ENCODE peak calls at places on chromosomes 12 and 14, in five cellular contexts. One of them, this sample, is unnamed.

GRCh38 chr12:29241821-29242591 is 92.9 kb downstream of the FAR2 start:
- DNase-seq in CD4-positive, alpha-beta T cell: no peak
- DNase-seq in cardiac muscle cell: peak; percentile 87
- DNase-seq in mesendoderm: peak; percentile 64
- DNase-seq in lower lobe of right lung: no peak
- DNase-seq in this sample: peak; percentile 75

GRCh38 chr12:124365726-124366430 is 71.0 kb downstream of the RFLNA start:
- DNase-seq in CD4-positive, alpha-beta T cell: no peak
- DNase-seq in cardiac muscle cell: no peak
- DNase-seq in mesendoderm: no peak
- DNase-seq in lower lobe of right lung: no peak
- DNase-seq in this sample: no peak

GRCh38 chr14:104355101-104355691 is 216.8 kb downstream of the KIF26A start:
- DNase-seq in CD4-positive, alpha-beta T cell: no peak
- DNase-seq in cardiac muscle cell: no peak
- DNase-seq in mesendoderm: no peak
- DNase-seq in lower lobe of right lung: no peak
- DNase-seq in this sample: no peak

GRCh38 chr14:53807580-53807979 is 149.0 kb downstream of the BMP4 start:
- DNase-seq in CD4-positive, alpha-beta T cell: no peak
- DNase-seq in cardiac muscle cell: peak; percentile 6
- DNase-seq in mesendoderm: no peak
- DNase-seq in lower lobe of right lung: no peak
- DNase-seq in this sample: no peak

GRCh38 chr12:61251076-61251475 is 1009.1 kb upstream of the USP15 start:
- DNase-seq in CD4-positive, alpha-beta T cell: no peak
- DNase-seq in cardiac muscle cell: no peak
- DNase-seq in mesendoderm: no peak
- DNase-seq in lower lobe of right lung: no peak
- DNase-seq in this sample: no peak

GRCh38 chr14:24238123-24238522 is 4.3 kb downstream of the TINF2 start:
- DNase-seq in CD4-positive, alpha-beta T cell: no peak
- DNase-seq in cardiac muscle cell: no peak
- DNase-seq in mesendoderm: peak; percentile 7
- DNase-seq in lower lobe of right lung: no peak
- DNase-seq in this sample: no peak

GRCh38 chr14:60653388-60653690 is 4.1 kb upstream of the SIX1 start:
- DNase-seq in CD4-positive, alpha-beta T cell: no peak
- DNase-seq in cardiac muscle cell: no peak
- DNase-seq in mesendoderm: peak; percentile 31
- DNase-seq in lower lobe of right lung: no peak
- DNase-seq in this sample: no peak

GRCh38 chr14:73491256-73491976 is 683 bp downstream of the RIOX1 start:
- DNase-seq in CD4-positive, alpha-beta T cell: peak; percentile 73
- DNase-seq in cardiac muscle cell: peak; percentile 72
- DNase-seq in mesendoderm: peak; percentile 61
- DNase-seq in lower lobe of right lung: peak; percentile 78
- DNase-seq in this sample: peak; percentile 76

GRCh38 chr12:119274636-119275065 is 59.9 kb upstream of the CCDC60 start:
- DNase-seq in CD4-positive, alpha-beta T cell: no peak
- DNase-seq in cardiac muscle cell: no peak
- DNase-seq in mesendoderm: peak; percentile 65
- DNase-seq in lower lobe of right lung: no peak
- DNase-seq in this sample: no peak

GRCh38 chr14:81982056-81982455 is 448.4 kb upstream of the SEL1L start:
- DNase-seq in CD4-positive, alpha-beta T cell: no peak
- DNase-seq in cardiac muscle cell: no peak
- DNase-seq in mesendoderm: no peak
- DNase-seq in lower lobe of right lung: no peak
- DNase-seq in this sample: no peak

GRCh38 chr12:57694459-57695019 is 607 bp downstream of the OS9 start:
- DNase-seq in CD4-positive, alpha-beta T cell: no peak
- DNase-seq in cardiac muscle cell: peak; percentile 4
- DNase-seq in mesendoderm: no peak
- DNase-seq in lower lobe of right lung: no peak
- DNase-seq in this sample: peak; percentile 44

GRCh38 chr12:123150273-123150803 is 552 bp downstream of the PITPNM2 start:
- DNase-seq in CD4-positive, alpha-beta T cell: peak; percentile 14
- DNase-seq in cardiac muscle cell: no peak
- DNase-seq in mesendoderm: no peak
- DNase-seq in lower lobe of right lung: peak; percentile 59
- DNase-seq in this sample: no peak

GRCh38 chr14:63544641-63545234 is 1.6 kb upstream of the PPP2R5E start:
- DNase-seq in CD4-positive, alpha-beta T cell: no peak
- DNase-seq in cardiac muscle cell: peak; percentile 50
- DNase-seq in mesendoderm: no peak
- DNase-seq in lower lobe of right lung: no peak
- DNase-seq in this sample: no peak

GRCh38 chr12:113066806-113067400 is 10.4 kb downstream of the DTX1 start:
- DNase-seq in CD4-positive, alpha-beta T cell: no peak
- DNase-seq in cardiac muscle cell: no peak
- DNase-seq in mesendoderm: no peak
- DNase-seq in lower lobe of right lung: no peak
- DNase-seq in this sample: no peak

GRCh38 chr14:89504602-89505320 is 87.7 kb upstream of the FOXN3 start:
- DNase-seq in CD4-positive, alpha-beta T cell: no peak
- DNase-seq in cardiac muscle cell: peak; percentile 50
- DNase-seq in mesendoderm: no peak
- DNase-seq in lower lobe of right lung: peak; percentile 63
- DNase-seq in this sample: no peak

GRCh38 chr14:100445436-100446088 is 122.4 kb downstream of the SLC25A47 start:
- DNase-seq in CD4-positive, alpha-beta T cell: no peak
- DNase-seq in cardiac muscle cell: no peak
- DNase-seq in mesendoderm: no peak
- DNase-seq in lower lobe of right lung: no peak
- DNase-seq in this sample: no peak

GRCh38 chr14:36852853-36853634 is 191.4 kb downstream of the PAX9 start:
- DNase-seq in CD4-positive, alpha-beta T cell: no peak
- DNase-seq in cardiac muscle cell: no peak
- DNase-seq in mesendoderm: no peak
- DNase-seq in lower lobe of right lung: peak; percentile 48
- DNase-seq in this sample: no peak

GRCh38 chr14:21852061-21852664 is 178.5 kb upstream of the OR4E1 start:
- DNase-seq in CD4-positive, alpha-beta T cell: peak; percentile 66
- DNase-seq in cardiac muscle cell: peak; percentile 35
- DNase-seq in mesendoderm: peak; percentile 66
- DNase-seq in lower lobe of right lung: no peak
- DNase-seq in this sample: peak; percentile 41

DNA sequence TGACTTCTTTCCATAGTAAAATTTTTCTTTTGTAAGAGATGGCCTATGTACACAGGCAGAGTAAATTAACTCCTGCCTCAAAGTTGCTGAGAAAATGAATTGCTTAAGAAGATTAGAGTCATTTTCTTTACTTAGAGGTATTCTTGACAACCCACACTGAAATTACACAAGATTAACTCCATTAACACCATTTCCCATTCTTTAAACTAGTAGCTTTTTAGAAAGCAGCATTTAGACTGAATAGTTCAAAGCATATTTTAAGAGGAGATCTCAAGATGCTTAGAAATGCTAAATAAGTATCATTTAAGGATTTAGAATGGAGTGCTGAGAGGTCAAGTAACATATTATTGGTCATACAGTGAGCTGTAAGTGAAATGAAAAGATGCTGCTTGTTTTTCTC is 35.5 kb downstream of the PUS7L start:
- DNase-seq in CD4-positive, alpha-beta T cell: no peak
- DNase-seq in cardiac muscle cell: no peak
- DNase-seq in mesendoderm: no peak
- DNase-seq in lower lobe of right lung: no peak
- DNase-seq in this sample: no peak
- H3K27ac ChIP-seq in CD4-positive, alpha-beta T cell: no peak overlapping the region
- H3K27ac ChIP-seq in cardiac muscle cell: no peak overlapping the region
- H3K27ac ChIP-seq in mesendoderm: no peak overlapping the region
- H3K27ac ChIP-seq in lower lobe of right lung: no peak overlapping the region
- H3K27ac ChIP-seq in this sample: no peak overlapping the region

GRCh38 chr12:127560041-127560478 is 706.9 kb upstream of the TMEM132C start:
- DNase-seq in CD4-positive, alpha-beta T cell: no peak
- DNase-seq in cardiac muscle cell: no peak
- DNase-seq in mesendoderm: no peak
- DNase-seq in lower lobe of right lung: no peak
- DNase-seq in this sample: no peak

GRCh38 chr12:127567531-127567930 is 699.4 kb upstream of the TMEM132C start:
- DNase-seq in CD4-positive, alpha-beta T cell: no peak
- DNase-seq in cardiac muscle cell: no peak
- DNase-seq in mesendoderm: no peak
- DNase-seq in lower lobe of right lung: no peak
- DNase-seq in this sample: no peak

GRCh38 chr12:127562781-127563180 is 704.2 kb upstream of the TMEM132C start:
- DNase-seq in CD4-positive, alpha-beta T cell: no peak
- DNase-seq in cardiac muscle cell: no peak
- DNase-seq in mesendoderm: no peak
- DNase-seq in lower lobe of right lung: no peak
- DNase-seq in this sample: no peak

GRCh38 chr12:127570387-127570786 is 696.6 kb upstream of the TMEM132C start:
- DNase-seq in CD4-positive, alpha-beta T cell: no peak
- DNase-seq in cardiac muscle cell: no peak
- DNase-seq in mesendoderm: no peak
- DNase-seq in lower lobe of right lung: no peak
- DNase-seq in this sample: no peak

GRCh38 chr12:127565241-127565640 is 701.7 kb upstream of the TMEM132C start:
- DNase-seq in CD4-positive, alpha-beta T cell: no peak
- DNase-seq in cardiac muscle cell: no peak
- DNase-seq in mesendoderm: no peak
- DNase-seq in lower lobe of right lung: no peak
- DNase-seq in this sample: no peak
- H3K27ac ChIP-seq in CD4-positive, alpha-beta T cell: no peak overlapping the region
- H3K27ac ChIP-seq in cardiac muscle cell: no peak overlapping the region
- H3K27ac ChIP-seq in mesendoderm: no peak overlapping the region
- H3K27ac ChIP-seq in lower lobe of right lung: no peak overlapping the region
- H3K27ac ChIP-seq in this sample: no peak overlapping the region

DNA sequence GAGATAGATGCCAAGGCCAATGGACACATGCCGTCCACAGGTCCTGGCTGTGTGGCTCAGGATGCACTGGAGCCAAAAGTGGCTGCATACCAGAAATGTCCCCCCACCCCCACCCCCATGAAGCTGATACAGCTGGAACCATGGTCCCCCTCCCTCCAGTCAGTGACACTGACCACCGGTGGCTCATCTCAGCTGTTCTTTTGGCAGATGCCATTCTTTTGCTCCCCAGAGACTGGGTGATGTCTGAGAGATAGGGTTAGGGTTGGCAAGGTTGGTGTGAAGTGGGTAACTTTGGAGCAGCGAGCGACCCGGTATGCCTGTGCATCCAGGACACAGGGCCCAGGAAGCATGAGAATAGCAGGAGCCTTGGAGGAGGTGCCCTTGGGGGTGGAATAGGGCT is 285.6 kb downstream of the CACNA1C start:
- DNase-seq in CD4-positive, alpha-beta T cell: no peak
- DNase-seq in cardiac muscle cell: no peak
- DNase-seq in mesendoderm: no peak
- DNase-seq in lower lobe of right lung: no peak
- DNase-seq in this sample: no peak
- H3K27ac ChIP-seq in CD4-positive, alpha-beta T cell: no peak overlapping the region
- H3K27ac ChIP-seq in cardiac muscle cell: no peak overlapping the region
- H3K27ac ChIP-seq in mesendoderm: no peak overlapping the region
- H3K27ac ChIP-seq in lower lobe of right lung: no peak overlapping the region
- H3K27ac ChIP-seq in this sample: no peak overlapping the region

GRCh38 chr12:6569786-6570185 is 1.7 kb upstream of the NOP2 start:
- DNase-seq in CD4-positive, alpha-beta T cell: no peak
- DNase-seq in cardiac muscle cell: no peak
- DNase-seq in mesendoderm: no peak
- DNase-seq in lower lobe of right lung: no peak
- DNase-seq in this sample: no peak
- H3K27ac ChIP-seq in CD4-positive, alpha-beta T cell: no peak overlapping the region
- H3K27ac ChIP-seq in cardiac muscle cell: peak overlapping the region; percentile 81
- H3K27ac ChIP-seq in mesendoderm: no peak overlapping the region
- H3K27ac ChIP-seq in lower lobe of right lung: no peak overlapping the region
- H3K27ac ChIP-seq in this sample: no peak overlapping the region

GRCh38 chr14:94801225-94801624 is 31.3 kb upstream of the GSC start:
- DNase-seq in CD4-positive, alpha-beta T cell: no peak
- DNase-seq in cardiac muscle cell: no peak
- DNase-seq in mesendoderm: no peak
- DNase-seq in lower lobe of right lung: no peak
- DNase-seq in this sample: no peak
- H3K27ac ChIP-seq in CD4-positive, alpha-beta T cell: no peak overlapping the region
- H3K27ac ChIP-seq in cardiac muscle cell: no peak overlapping the region
- H3K27ac ChIP-seq in mesendoderm: no peak overlapping the region
- H3K27ac ChIP-seq in lower lobe of right lung: no peak overlapping the region
- H3K27ac ChIP-seq in this sample: no peak overlapping the region

DNA sequence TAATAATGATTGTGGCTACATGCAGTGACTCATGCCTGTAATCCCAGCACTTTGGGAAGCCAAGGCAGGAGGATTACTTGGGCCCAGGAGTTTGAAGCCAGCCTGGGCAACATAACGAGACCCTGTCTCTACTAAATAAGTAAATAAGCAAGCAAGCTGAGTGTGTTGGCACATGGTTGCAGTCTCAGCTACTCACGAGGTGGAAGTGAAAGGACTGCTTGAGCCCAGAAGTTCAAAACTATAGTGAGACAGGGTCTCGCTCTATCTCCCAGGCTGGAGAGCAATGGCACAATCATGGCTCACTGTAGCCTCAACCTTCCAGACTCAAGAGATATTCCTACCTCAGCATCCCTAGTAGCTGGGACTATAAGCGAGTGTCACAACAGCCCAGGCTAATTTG is 64.7 kb downstream of the RPS6KA5 start:
- DNase-seq in CD4-positive, alpha-beta T cell: no peak
- DNase-seq in cardiac muscle cell: no peak
- DNase-seq in mesendoderm: no peak
- DNase-seq in lower lobe of right lung: no peak
- DNase-seq in this sample: no peak
- H3K27ac ChIP-seq in CD4-positive, alpha-beta T cell: no peak overlapping the region
- H3K27ac ChIP-seq in cardiac muscle cell: no peak overlapping the region
- H3K27ac ChIP-seq in mesendoderm: no peak overlapping the region
- H3K27ac ChIP-seq in lower lobe of right lung: no peak overlapping the region
- H3K27ac ChIP-seq in this sample: no peak overlapping the region